ENCODE peak calls at places on chromosomes 13 and 19, in eight cellular contexts. One of them, this sample, is unnamed.

GRCh38 chr19:38483016-38483630 is 49.6 kb downstream of the RYR1 start:
- DNase-seq in dorsolateral prefrontal cortex: no peak
- DNase-seq in progenitor cell of endocrine pancreas: no peak
- DNase-seq in activated B cell treated with CpG ODN at 0.5 μM for 24 hours: no peak
- DNase-seq in foreskin fibroblast: no peak
- DNase-seq in hepatocyte: no peak
- DNase-seq in tibial nerve: no peak
- DNase-seq in kidney epithelial cell: no peak
- DNase-seq in this sample: no peak

GRCh38 chr13:42275506-42275905 is 3.6 kb downstream of the AKAP11 start:
- DNase-seq in hepatocyte: no peak
- DNase-seq in foreskin fibroblast: no peak
- DNase-seq in tibial nerve: no peak
- DNase-seq in progenitor cell of endocrine pancreas: no peak
- DNase-seq in kidney epithelial cell: no peak
- DNase-seq in activated B cell treated with CpG ODN at 0.5 μM for 24 hours: no peak
- DNase-seq in dorsolateral prefrontal cortex: no peak
- DNase-seq in this sample: no peak

GRCh38 chr13:32881074-32881791 is 135.0 kb upstream of the KL start:
- DNase-seq in progenitor cell of endocrine pancreas: no peak
- DNase-seq in dorsolateral prefrontal cortex: no peak
- DNase-seq in tibial nerve: no peak
- DNase-seq in kidney epithelial cell: no peak
- DNase-seq in hepatocyte: peak; percentile 70
- DNase-seq in foreskin fibroblast: peak; percentile 38
- DNase-seq in activated B cell treated with CpG ODN at 0.5 μM for 24 hours: no peak
- DNase-seq in this sample: no peak

GRCh38 chr19:1257475-1258160 is 9.2 kb downstream of the MIDN start:
- DNase-seq in foreskin fibroblast: peak; percentile 29
- DNase-seq in tibial nerve: no peak
- DNase-seq in activated B cell treated with CpG ODN at 0.5 μM for 24 hours: no peak
- DNase-seq in hepatocyte: no peak
- DNase-seq in dorsolateral prefrontal cortex: no peak
- DNase-seq in progenitor cell of endocrine pancreas: no peak
- DNase-seq in kidney epithelial cell: no peak
- DNase-seq in this sample: no peak

GRCh38 chr13:27954406-27954851 is 14.7 kb downstream of the CDX2 start:
- DNase-seq in tibial nerve: no peak
- DNase-seq in kidney epithelial cell: no peak
- DNase-seq in progenitor cell of endocrine pancreas: no peak
- DNase-seq in foreskin fibroblast: peak; percentile 49
- DNase-seq in hepatocyte: peak; percentile 76
- DNase-seq in activated B cell treated with CpG ODN at 0.5 μM for 24 hours: peak; percentile 31
- DNase-seq in dorsolateral prefrontal cortex: no peak
- DNase-seq in this sample: no peak

GRCh38 chr19:3554254-3555083 is 2.9 kb downstream of the MFSD12 start:
- DNase-seq in activated B cell treated with CpG ODN at 0.5 μM for 24 hours: no peak
- DNase-seq in dorsolateral prefrontal cortex: no peak
- DNase-seq in tibial nerve: no peak
- DNase-seq in hepatocyte: no peak
- DNase-seq in progenitor cell of endocrine pancreas: no peak
- DNase-seq in kidney epithelial cell: peak; percentile 49
- DNase-seq in foreskin fibroblast: no peak
- DNase-seq in this sample: no peak

GRCh38 chr13:84894749-84895148 is 904.5 kb downstream of the SLITRK6 start:
- DNase-seq in activated B cell treated with CpG ODN at 0.5 μM for 24 hours: no peak
- DNase-seq in tibial nerve: no peak
- DNase-seq in progenitor cell of endocrine pancreas: no peak
- DNase-seq in foreskin fibroblast: no peak
- DNase-seq in dorsolateral prefrontal cortex: no peak
- DNase-seq in kidney epithelial cell: no peak
- DNase-seq in hepatocyte: no peak
- DNase-seq in this sample: no peak

GRCh38 chr13:25249001-25249543 is 38.2 kb downstream of the MTMR6 start:
- DNase-seq in hepatocyte: peak; percentile 43
- DNase-seq in kidney epithelial cell: peak; percentile 23
- DNase-seq in tibial nerve: peak; percentile 9
- DNase-seq in progenitor cell of endocrine pancreas: no peak
- DNase-seq in dorsolateral prefrontal cortex: peak; percentile 60
- DNase-seq in activated B cell treated with CpG ODN at 0.5 μM for 24 hours: no peak
- DNase-seq in foreskin fibroblast: peak; percentile 77
- DNase-seq in this sample: peak; percentile 24

GRCh38 chr19:3163230-3163886 is 15.2 kb upstream of the S1PR4 start:
- DNase-seq in hepatocyte: peak; percentile 84
- DNase-seq in foreskin fibroblast: peak; percentile 77
- DNase-seq in tibial nerve: peak; percentile 32
- DNase-seq in dorsolateral prefrontal cortex: peak; percentile 71
- DNase-seq in activated B cell treated with CpG ODN at 0.5 μM for 24 hours: peak; percentile 56
- DNase-seq in progenitor cell of endocrine pancreas: peak; percentile 65
- DNase-seq in kidney epithelial cell: no peak
- DNase-seq in this sample: no peak

GRCh38 chr13:67049744-67050143 is 180.4 kb downstream of the PCDH9 start:
- DNase-seq in tibial nerve: no peak
- DNase-seq in activated B cell treated with CpG ODN at 0.5 μM for 24 hours: no peak
- DNase-seq in kidney epithelial cell: no peak
- DNase-seq in foreskin fibroblast: no peak
- DNase-seq in dorsolateral prefrontal cortex: no peak
- DNase-seq in hepatocyte: no peak
- DNase-seq in progenitor cell of endocrine pancreas: no peak
- DNase-seq in this sample: no peak

DNA sequence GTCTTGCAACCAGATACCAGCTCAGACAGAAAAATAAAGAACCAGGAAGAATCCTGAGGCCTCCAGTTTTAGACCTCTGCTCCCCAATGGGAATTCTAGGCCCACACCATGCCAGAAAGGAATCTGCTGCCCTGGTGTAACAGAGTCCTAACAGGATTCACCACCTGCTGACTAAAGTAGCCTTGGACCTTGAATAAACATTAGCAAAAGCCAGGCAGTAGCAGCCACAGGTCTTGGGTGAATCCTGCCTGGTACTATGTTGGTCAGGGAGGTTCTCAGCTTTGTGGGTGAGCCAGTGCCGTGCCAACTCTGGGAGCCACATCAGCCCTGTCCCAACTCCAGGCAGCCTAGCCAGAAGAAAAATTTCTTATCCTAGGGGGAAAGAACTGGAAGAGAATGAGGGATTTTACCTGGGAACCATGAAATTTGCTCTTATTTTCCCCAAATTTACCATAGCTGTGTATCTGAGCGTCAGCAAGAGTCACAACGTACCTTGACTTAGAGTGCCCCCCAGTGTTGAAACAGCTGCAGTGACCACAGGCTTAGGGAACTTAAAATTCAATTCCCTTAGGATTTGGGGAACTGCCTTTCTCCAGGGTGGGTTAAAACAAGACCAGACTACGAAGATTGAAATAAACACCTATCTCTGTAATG is 1895.6 kb upstream of the PRR20A start:
- DNase-seq in hepatocyte: peak; percentile 36
- DNase-seq in progenitor cell of endocrine pancreas: no peak
- DNase-seq in tibial nerve: no peak
- DNase-seq in foreskin fibroblast: no peak
- DNase-seq in kidney epithelial cell: no peak
- DNase-seq in activated B cell treated with CpG ODN at 0.5 μM for 24 hours: no peak
- DNase-seq in dorsolateral prefrontal cortex: no peak
- DNase-seq in this sample: no peak
- TF ChIP-seq CTCF in hepatocyte: peak; percentile 50
- TF ChIP-seq CTCF in progenitor cell of endocrine pancreas: peak; percentile 70
- TF ChIP-seq CTCF in tibial nerve: no peak
- TF ChIP-seq CTCF in foreskin fibroblast: no peak
- TF ChIP-seq CTCF in kidney epithelial cell: peak; percentile 42
- TF ChIP-seq CTCF in activated B cell treated with CpG ODN at 0.5 μM for 24 hours: no peak
- TF ChIP-seq CTCF in dorsolateral prefrontal cortex: no peak
- TF ChIP-seq CTCF in this sample: no peak

DNA sequence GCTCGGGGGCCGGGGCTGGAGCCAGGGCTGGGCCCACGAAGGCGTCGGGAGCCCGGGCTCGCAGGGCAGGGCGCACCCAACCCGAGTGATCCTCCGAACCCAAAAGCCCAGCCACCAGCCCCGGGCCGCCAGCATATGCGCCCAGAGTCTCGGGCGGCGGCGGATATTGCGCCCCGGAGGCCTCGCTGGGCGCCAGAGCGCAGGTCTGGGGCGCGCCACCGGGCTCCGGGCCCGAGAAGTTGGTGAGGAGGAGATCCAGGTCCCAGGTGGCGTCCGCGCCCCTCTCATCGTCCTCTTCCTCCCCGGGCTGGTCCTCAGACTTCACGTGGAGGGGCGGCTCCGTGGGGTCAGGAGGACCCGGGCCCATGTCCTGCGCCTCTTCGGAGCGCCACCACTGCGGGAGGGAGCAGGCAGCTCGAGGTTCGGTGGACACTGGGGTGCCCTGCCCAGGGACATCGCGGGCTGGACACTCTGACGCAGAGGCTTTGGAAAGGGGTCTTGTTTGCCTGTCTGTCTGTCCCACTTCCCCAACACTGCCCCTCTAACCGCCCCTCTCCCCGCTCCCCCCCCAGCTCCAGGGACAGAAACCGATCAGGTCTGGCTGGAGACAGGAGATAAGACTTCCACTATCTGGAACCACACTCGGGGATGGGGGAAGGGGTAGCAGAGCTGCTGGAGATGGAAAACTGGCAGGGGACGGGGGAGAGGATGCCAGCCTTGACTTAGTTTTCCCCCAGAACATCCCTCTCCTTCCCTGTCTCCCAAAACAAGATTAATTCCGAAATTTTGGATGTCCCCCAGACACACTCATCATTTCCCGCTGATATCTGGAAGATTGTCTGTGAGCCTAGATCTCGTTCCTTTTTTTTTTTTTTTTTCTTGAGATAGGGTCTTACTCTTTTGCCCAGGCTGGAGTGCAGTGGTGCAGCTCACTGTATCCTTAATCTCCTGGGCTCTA is 973 bp downstream of the KLF1 start:
- DNase-seq in kidney epithelial cell: no peak
- DNase-seq in activated B cell treated with CpG ODN at 0.5 μM for 24 hours: no peak
- DNase-seq in progenitor cell of endocrine pancreas: no peak
- DNase-seq in dorsolateral prefrontal cortex: no peak
- DNase-seq in tibial nerve: no peak
- DNase-seq in hepatocyte: no peak
- DNase-seq in foreskin fibroblast: no peak
- DNase-seq in this sample: no peak
- TF ChIP-seq CTCF in kidney epithelial cell: no peak
- TF ChIP-seq CTCF in activated B cell treated with CpG ODN at 0.5 μM for 24 hours: no peak
- TF ChIP-seq CTCF in progenitor cell of endocrine pancreas: no peak
- TF ChIP-seq CTCF in dorsolateral prefrontal cortex: no peak
- TF ChIP-seq CTCF in tibial nerve: no peak
- TF ChIP-seq CTCF in hepatocyte: no peak
- TF ChIP-seq CTCF in foreskin fibroblast: no peak
- TF ChIP-seq CTCF in this sample: no peak

DNA sequence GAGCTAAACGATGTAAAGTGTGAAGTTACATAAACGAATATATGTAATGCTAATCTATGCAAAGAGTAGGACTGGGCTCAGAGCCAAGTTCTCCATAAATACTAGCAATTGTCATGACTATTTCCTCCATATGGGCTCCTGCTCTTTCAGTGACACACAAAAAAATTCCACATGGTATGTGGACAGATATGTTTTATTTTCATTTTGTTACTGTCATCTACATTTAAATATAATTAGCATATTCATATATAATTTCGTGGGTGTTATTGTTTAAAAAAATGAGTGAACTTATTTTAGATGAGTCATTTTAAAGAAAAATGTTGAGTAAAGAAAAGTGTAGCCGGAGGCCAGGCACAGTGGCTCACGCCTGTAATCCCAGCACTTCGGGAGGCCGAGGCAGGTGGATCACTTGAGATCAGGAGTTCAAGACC is 5.0 kb upstream of the IGSF23 start:
- DNase-seq in hepatocyte: peak; percentile 45
- DNase-seq in foreskin fibroblast: peak; percentile 51
- DNase-seq in progenitor cell of endocrine pancreas: no peak
- DNase-seq in kidney epithelial cell: no peak
- DNase-seq in tibial nerve: no peak
- DNase-seq in dorsolateral prefrontal cortex: no peak
- DNase-seq in activated B cell treated with CpG ODN at 0.5 μM for 24 hours: no peak
- DNase-seq in this sample: no peak
- TF ChIP-seq CTCF in hepatocyte: no peak
- TF ChIP-seq CTCF in foreskin fibroblast: no peak
- TF ChIP-seq CTCF in progenitor cell of endocrine pancreas: no peak
- TF ChIP-seq CTCF in kidney epithelial cell: no peak
- TF ChIP-seq CTCF in tibial nerve: no peak
- TF ChIP-seq CTCF in dorsolateral prefrontal cortex: no peak
- TF ChIP-seq CTCF in activated B cell treated with CpG ODN at 0.5 μM for 24 hours: no peak
- TF ChIP-seq CTCF in this sample: no peak

GRCh38 chr19:8028951-8029491 is 23.5 kb upstream of the CCL25 start:
- DNase-seq in foreskin fibroblast: no peak
- DNase-seq in progenitor cell of endocrine pancreas: peak; percentile 33
- DNase-seq in activated B cell treated with CpG ODN at 0.5 μM for 24 hours: no peak
- DNase-seq in hepatocyte: peak; percentile 57
- DNase-seq in tibial nerve: no peak
- DNase-seq in kidney epithelial cell: no peak
- DNase-seq in dorsolateral prefrontal cortex: no peak
- DNase-seq in this sample: no peak
- TF ChIP-seq CTCF in foreskin fibroblast: no peak
- TF ChIP-seq CTCF in progenitor cell of endocrine pancreas: peak; percentile 17
- TF ChIP-seq CTCF in activated B cell treated with CpG ODN at 0.5 μM for 24 hours: no peak
- TF ChIP-seq CTCF in hepatocyte: no peak
- TF ChIP-seq CTCF in tibial nerve: no peak
- TF ChIP-seq CTCF in kidney epithelial cell: no peak
- TF ChIP-seq CTCF in dorsolateral prefrontal cortex: no peak
- TF ChIP-seq CTCF in this sample: no peak

GRCh38 chr13:95931300-95932025 is 121.7 kb downstream of the UGGT2 start:
- DNase-seq in activated B cell treated with CpG ODN at 0.5 μM for 24 hours: no peak
- DNase-seq in kidney epithelial cell: no peak
- DNase-seq in hepatocyte: no peak
- DNase-seq in progenitor cell of endocrine pancreas: no peak
- DNase-seq in tibial nerve: no peak
- DNase-seq in dorsolateral prefrontal cortex: no peak
- DNase-seq in foreskin fibroblast: no peak
- DNase-seq in this sample: no peak
- TF ChIP-seq CTCF in activated B cell treated with CpG ODN at 0.5 μM for 24 hours: no peak
- TF ChIP-seq CTCF in kidney epithelial cell: no peak
- TF ChIP-seq CTCF in hepatocyte: no peak
- TF ChIP-seq CTCF in progenitor cell of endocrine pancreas: no peak
- TF ChIP-seq CTCF in tibial nerve: no peak
- TF ChIP-seq CTCF in dorsolateral prefrontal cortex: no peak
- TF ChIP-seq CTCF in foreskin fibroblast: no peak
- TF ChIP-seq CTCF in this sample: no peak

GRCh38 chr19:54673222-54673621 is 10.4 kb downstream of the LILRB4 start:
- DNase-seq in kidney epithelial cell: no peak
- DNase-seq in progenitor cell of endocrine pancreas: no peak
- DNase-seq in activated B cell treated with CpG ODN at 0.5 μM for 24 hours: no peak
- DNase-seq in tibial nerve: no peak
- DNase-seq in dorsolateral prefrontal cortex: no peak
- DNase-seq in foreskin fibroblast: no peak
- DNase-seq in hepatocyte: no peak
- DNase-seq in this sample: no peak

GRCh38 chr19:54670576-54671347 is 8.0 kb downstream of the LILRB4 start:
- DNase-seq in hepatocyte: no peak
- DNase-seq in tibial nerve: no peak
- DNase-seq in foreskin fibroblast: no peak
- DNase-seq in dorsolateral prefrontal cortex: no peak
- DNase-seq in progenitor cell of endocrine pancreas: no peak
- DNase-seq in kidney epithelial cell: no peak
- DNase-seq in activated B cell treated with CpG ODN at 0.5 μM for 24 hours: no peak
- DNase-seq in this sample: no peak

GRCh38 chr19:54668353-54668752 is 5.6 kb downstream of the LILRB4 start:
- DNase-seq in kidney epithelial cell: no peak
- DNase-seq in tibial nerve: no peak
- DNase-seq in dorsolateral prefrontal cortex: no peak
- DNase-seq in progenitor cell of endocrine pancreas: no peak
- DNase-seq in activated B cell treated with CpG ODN at 0.5 μM for 24 hours: no peak
- DNase-seq in hepatocyte: no peak
- DNase-seq in foreskin fibroblast: no peak
- DNase-seq in this sample: no peak

GRCh38 chr19:54677217-54677616 is 14.4 kb downstream of the LILRB4 start:
- DNase-seq in kidney epithelial cell: no peak
- DNase-seq in tibial nerve: no peak
- DNase-seq in dorsolateral prefrontal cortex: no peak
- DNase-seq in hepatocyte: no peak
- DNase-seq in foreskin fibroblast: no peak
- DNase-seq in progenitor cell of endocrine pancreas: no peak
- DNase-seq in activated B cell treated with CpG ODN at 0.5 μM for 24 hours: no peak
- DNase-seq in this sample: no peak

GRCh38 chr19:54674021-54674617 is 11.3 kb downstream of the LILRB4 start:
- DNase-seq in hepatocyte: no peak
- DNase-seq in activated B cell treated with CpG ODN at 0.5 μM for 24 hours: no peak
- DNase-seq in dorsolateral prefrontal cortex: no peak
- DNase-seq in tibial nerve: no peak
- DNase-seq in foreskin fibroblast: peak; percentile 20
- DNase-seq in progenitor cell of endocrine pancreas: no peak
- DNase-seq in kidney epithelial cell: no peak
- DNase-seq in this sample: peak; percentile 45
- TF ChIP-seq CTCF in hepatocyte: peak; percentile 27
- TF ChIP-seq CTCF in activated B cell treated with CpG ODN at 0.5 μM for 24 hours: no peak
- TF ChIP-seq CTCF in dorsolateral prefrontal cortex: peak; percentile 41
- TF ChIP-seq CTCF in tibial nerve: peak; percentile 44
- TF ChIP-seq CTCF in foreskin fibroblast: peak; percentile 57
- TF ChIP-seq CTCF in progenitor cell of endocrine pancreas: peak; percentile 21
- TF ChIP-seq CTCF in kidney epithelial cell: peak; percentile 47
- TF ChIP-seq CTCF in this sample: peak; percentile 76